ENCODE peak calls at places on chromosomes 11 and 22, in eight cellular contexts. One of them, this sample, is unnamed.

GRCh38 chr11:65077466-65077865 is 6.4 kb downstream of the CDCA5 start:
- DNase-seq in mucosa of descending colon: peak
- DNase-seq in BE2C: no peak
- DNase-seq in SK-N-SH: peak
- DNase-seq in GM10248: no peak
- DNase-seq in coronary artery: no peak
- DNase-seq in fibroblast of pulmonary artery: no peak
- DNase-seq in cardiac muscle cell: peak
- DNase-seq in this sample: peak

GRCh38 chr11:24078056-24078455 is 418.8 kb upstream of the LUZP2 start:
- DNase-seq in mucosa of descending colon: no peak
- DNase-seq in BE2C: no peak
- DNase-seq in SK-N-SH: no peak
- DNase-seq in GM10248: no peak
- DNase-seq in coronary artery: no peak
- DNase-seq in fibroblast of pulmonary artery: no peak
- DNase-seq in cardiac muscle cell: no peak
- DNase-seq in this sample: no peak

GRCh38 chr11:125070699-125071254 is 7.7 kb downstream of the SLC37A2 start:
- DNase-seq in mucosa of descending colon: peak
- DNase-seq in BE2C: no peak
- DNase-seq in SK-N-SH: no peak
- DNase-seq in GM10248: peak
- DNase-seq in coronary artery: peak
- DNase-seq in fibroblast of pulmonary artery: peak
- DNase-seq in cardiac muscle cell: no peak
- DNase-seq in this sample: no peak

GRCh38 chr11:23903044-23903704 is 593.7 kb upstream of the LUZP2 start:
- DNase-seq in mucosa of descending colon: no peak
- DNase-seq in BE2C: no peak
- DNase-seq in SK-N-SH: no peak
- DNase-seq in GM10248: no peak
- DNase-seq in coronary artery: no peak
- DNase-seq in fibroblast of pulmonary artery: peak
- DNase-seq in cardiac muscle cell: no peak
- DNase-seq in this sample: no peak

GRCh38 chr22:45976351-45977002 is 485 bp downstream of the WNT7B start:
- DNase-seq in mucosa of descending colon: no peak
- DNase-seq in BE2C: no peak
- DNase-seq in SK-N-SH: peak
- DNase-seq in GM10248: no peak
- DNase-seq in coronary artery: no peak
- DNase-seq in fibroblast of pulmonary artery: no peak
- DNase-seq in cardiac muscle cell: peak
- DNase-seq in this sample: no peak

GRCh38 chr22:20205964-20206708 is 55.3 kb upstream of the CCDC188 start:
- DNase-seq in mucosa of descending colon: peak
- DNase-seq in BE2C: no peak
- DNase-seq in SK-N-SH: no peak
- DNase-seq in GM10248: peak
- DNase-seq in coronary artery: no peak
- DNase-seq in fibroblast of pulmonary artery: peak
- DNase-seq in cardiac muscle cell: peak
- DNase-seq in this sample: peak

GRCh38 chr22:44676441-44677298 is 25.3 kb upstream of the PRR5 start:
- DNase-seq in mucosa of descending colon: peak
- DNase-seq in BE2C: peak
- DNase-seq in SK-N-SH: peak
- DNase-seq in GM10248: no peak
- DNase-seq in coronary artery: no peak
- DNase-seq in fibroblast of pulmonary artery: no peak
- DNase-seq in cardiac muscle cell: peak
- DNase-seq in this sample: no peak

GRCh38 chr22:43341565-43341964 is 1.6 kb downstream of the SCUBE1 start:
- DNase-seq in mucosa of descending colon: no peak
- DNase-seq in BE2C: no peak
- DNase-seq in SK-N-SH: no peak
- DNase-seq in GM10248: no peak
- DNase-seq in coronary artery: no peak
- DNase-seq in fibroblast of pulmonary artery: no peak
- DNase-seq in cardiac muscle cell: no peak
- DNase-seq in this sample: no peak

GRCh38 chr11:92249156-92249753 is 24.6 kb downstream of the FAT3 start:
- DNase-seq in mucosa of descending colon: no peak
- DNase-seq in BE2C: no peak
- DNase-seq in SK-N-SH: no peak
- DNase-seq in GM10248: no peak
- DNase-seq in coronary artery: no peak
- DNase-seq in fibroblast of pulmonary artery: no peak
- DNase-seq in cardiac muscle cell: no peak
- DNase-seq in this sample: no peak

GRCh38 chr11:46120361-46120710 is 918 bp downstream of the PHF21A start:
- DNase-seq in mucosa of descending colon: peak
- DNase-seq in BE2C: peak
- DNase-seq in SK-N-SH: no peak
- DNase-seq in GM10248: no peak
- DNase-seq in coronary artery: no peak
- DNase-seq in fibroblast of pulmonary artery: no peak
- DNase-seq in cardiac muscle cell: peak
- DNase-seq in this sample: peak

GRCh38 chr11:120527111-120527748 is 15.7 kb downstream of the GRIK4 start:
- DNase-seq in mucosa of descending colon: no peak
- DNase-seq in BE2C: peak
- DNase-seq in SK-N-SH: peak
- DNase-seq in GM10248: no peak
- DNase-seq in coronary artery: no peak
- DNase-seq in fibroblast of pulmonary artery: peak
- DNase-seq in cardiac muscle cell: no peak
- DNase-seq in this sample: peak

GRCh38 chr11:77069336-77069968 is 2.7 kb downstream of the CAPN5 start:
- DNase-seq in mucosa of descending colon: no peak
- DNase-seq in BE2C: no peak
- DNase-seq in SK-N-SH: no peak
- DNase-seq in GM10248: no peak
- DNase-seq in coronary artery: peak
- DNase-seq in fibroblast of pulmonary artery: no peak
- DNase-seq in cardiac muscle cell: no peak
- DNase-seq in this sample: no peak

GRCh38 chr11:68753300-68753699 is 2.0 kb upstream of the TESMIN start:
- DNase-seq in mucosa of descending colon: no peak
- DNase-seq in BE2C: no peak
- DNase-seq in SK-N-SH: no peak
- DNase-seq in GM10248: no peak
- DNase-seq in coronary artery: no peak
- DNase-seq in fibroblast of pulmonary artery: no peak
- DNase-seq in cardiac muscle cell: no peak
- DNase-seq in this sample: peak

GRCh38 chr11:74671520-74672196 is 59.6 kb downstream of the CHRDL2 start:
- DNase-seq in mucosa of descending colon: no peak
- DNase-seq in BE2C: no peak
- DNase-seq in SK-N-SH: no peak
- DNase-seq in GM10248: no peak
- DNase-seq in coronary artery: no peak
- DNase-seq in fibroblast of pulmonary artery: peak
- DNase-seq in cardiac muscle cell: no peak
- DNase-seq in this sample: no peak

GRCh38 chr11:130118636-130119387 is 40.8 kb upstream of the ST14 start:
- DNase-seq in mucosa of descending colon: no peak
- DNase-seq in BE2C: no peak
- DNase-seq in SK-N-SH: no peak
- DNase-seq in GM10248: peak
- DNase-seq in coronary artery: no peak
- DNase-seq in fibroblast of pulmonary artery: no peak
- DNase-seq in cardiac muscle cell: no peak
- DNase-seq in this sample: no peak

GRCh38 chr22:50306753-50307749 is at the start of gene PLXNB2:
- DNase-seq in mucosa of descending colon: peak
- DNase-seq in BE2C: peak
- DNase-seq in SK-N-SH: peak
- DNase-seq in GM10248: peak
- DNase-seq in coronary artery: no peak
- DNase-seq in fibroblast of pulmonary artery: peak
- DNase-seq in cardiac muscle cell: peak
- DNase-seq in this sample: peak

GRCh38 chr11:910589-911030 is at the start of gene CHID1:
- DNase-seq in mucosa of descending colon: peak
- DNase-seq in BE2C: peak
- DNase-seq in SK-N-SH: peak
- DNase-seq in GM10248: peak
- DNase-seq in coronary artery: peak
- DNase-seq in fibroblast of pulmonary artery: peak
- DNase-seq in cardiac muscle cell: peak
- DNase-seq in this sample: peak
- TF ChIP-seq CTCF in mucosa of descending colon: no peak
- TF ChIP-seq CTCF in BE2C: no peak
- TF ChIP-seq CTCF in SK-N-SH: no peak
- TF ChIP-seq CTCF in GM10248: peak
- TF ChIP-seq CTCF in coronary artery: no peak
- TF ChIP-seq CTCF in fibroblast of pulmonary artery: no peak
- TF ChIP-seq CTCF in cardiac muscle cell: no peak
- TF ChIP-seq CTCF in this sample: no peak

DNA sequence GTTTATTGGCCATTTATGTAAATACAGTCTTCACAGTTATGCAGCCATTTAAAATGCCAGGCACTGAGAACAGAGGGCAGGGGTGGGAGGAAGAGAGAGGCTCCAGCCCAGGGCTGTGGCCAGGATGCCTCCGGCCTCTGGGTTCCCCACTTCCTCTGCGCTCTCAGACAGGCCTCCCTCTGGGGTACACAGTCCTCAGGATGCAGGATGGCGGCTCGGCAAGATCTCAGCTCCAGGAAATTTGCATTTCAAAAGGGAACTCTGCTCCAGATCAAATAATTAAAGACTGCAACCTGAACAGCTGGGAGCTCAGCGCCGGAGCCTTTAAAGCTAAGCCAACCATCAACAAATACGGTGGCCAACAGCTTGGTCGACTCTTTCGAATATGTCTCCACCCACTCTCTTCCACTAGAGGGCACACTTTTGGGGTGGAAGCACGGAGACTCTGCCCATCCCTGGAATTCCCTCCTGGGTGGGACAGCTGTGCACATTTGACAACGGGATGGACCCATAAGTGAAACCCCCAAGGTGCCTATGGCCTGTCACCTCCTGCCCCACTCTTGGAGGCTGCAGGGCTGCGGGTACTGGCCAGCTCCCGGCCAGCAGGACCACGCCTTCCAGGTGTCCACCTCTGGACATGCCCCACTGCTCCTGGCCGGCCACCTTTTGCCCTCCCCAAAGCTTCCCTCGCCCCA is 1044.7 kb downstream of the BRD1 start:
- DNase-seq in mucosa of descending colon: no peak
- DNase-seq in BE2C: no peak
- DNase-seq in SK-N-SH: peak
- DNase-seq in GM10248: peak
- DNase-seq in coronary artery: peak
- DNase-seq in fibroblast of pulmonary artery: no peak
- DNase-seq in cardiac muscle cell: no peak
- DNase-seq in this sample: peak
- TF ChIP-seq CTCF in mucosa of descending colon: no peak
- TF ChIP-seq CTCF in BE2C: peak
- TF ChIP-seq CTCF in SK-N-SH: peak
- TF ChIP-seq CTCF in GM10248: no peak
- TF ChIP-seq CTCF in coronary artery: no peak
- TF ChIP-seq CTCF in fibroblast of pulmonary artery: no peak
- TF ChIP-seq CTCF in cardiac muscle cell: no peak
- TF ChIP-seq CTCF in this sample: peak

DNA sequence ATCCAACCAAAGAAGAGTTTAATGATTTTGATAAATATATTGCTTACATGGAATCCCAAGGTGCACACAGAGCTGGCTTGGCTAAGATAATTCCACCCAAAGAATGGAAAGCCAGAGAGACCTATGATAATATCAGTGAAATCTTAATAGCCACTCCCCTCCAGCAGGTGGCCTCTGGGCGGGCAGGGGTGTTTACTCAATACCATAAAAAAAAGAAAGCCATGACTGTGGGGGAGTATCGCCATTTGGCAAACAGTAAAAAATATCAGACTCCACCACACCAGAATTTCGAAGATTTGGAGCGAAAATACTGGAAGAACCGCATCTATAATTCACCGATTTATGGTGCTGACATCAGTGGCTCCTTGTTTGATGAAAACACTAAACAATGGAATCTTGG is 23.9 kb downstream of the KDM4D start:
- DNase-seq in mucosa of descending colon: no peak
- DNase-seq in BE2C: no peak
- DNase-seq in SK-N-SH: no peak
- DNase-seq in GM10248: no peak
- DNase-seq in coronary artery: no peak
- DNase-seq in fibroblast of pulmonary artery: no peak
- DNase-seq in cardiac muscle cell: no peak
- DNase-seq in this sample: no peak
- TF ChIP-seq CTCF in mucosa of descending colon: no peak
- TF ChIP-seq CTCF in BE2C: peak
- TF ChIP-seq CTCF in SK-N-SH: peak
- TF ChIP-seq CTCF in GM10248: no peak
- TF ChIP-seq CTCF in coronary artery: no peak
- TF ChIP-seq CTCF in fibroblast of pulmonary artery: no peak
- TF ChIP-seq CTCF in cardiac muscle cell: no peak
- TF ChIP-seq CTCF in this sample: no peak

GRCh38 chr11:17967661-17968060 is 45.2 kb downstream of the SERGEF start:
- DNase-seq in mucosa of descending colon: no peak
- DNase-seq in BE2C: no peak
- DNase-seq in SK-N-SH: no peak
- DNase-seq in GM10248: no peak
- DNase-seq in coronary artery: no peak
- DNase-seq in fibroblast of pulmonary artery: no peak
- DNase-seq in cardiac muscle cell: no peak
- DNase-seq in this sample: no peak

GRCh38 chr11:17976651-17977050 is 36.2 kb downstream of the SERGEF start:
- DNase-seq in mucosa of descending colon: no peak
- DNase-seq in BE2C: no peak
- DNase-seq in SK-N-SH: no peak
- DNase-seq in GM10248: no peak
- DNase-seq in coronary artery: no peak
- DNase-seq in fibroblast of pulmonary artery: no peak
- DNase-seq in cardiac muscle cell: no peak
- DNase-seq in this sample: peak

GRCh38 chr11:17974246-17974645 is 38.6 kb downstream of the SERGEF start:
- DNase-seq in mucosa of descending colon: no peak
- DNase-seq in BE2C: no peak
- DNase-seq in SK-N-SH: no peak
- DNase-seq in GM10248: no peak
- DNase-seq in coronary artery: no peak
- DNase-seq in fibroblast of pulmonary artery: no peak
- DNase-seq in cardiac muscle cell: no peak
- DNase-seq in this sample: peak

GRCh38 chr11:17968206-17968605 is 44.6 kb downstream of the SERGEF start:
- DNase-seq in mucosa of descending colon: no peak
- DNase-seq in BE2C: no peak
- DNase-seq in SK-N-SH: no peak
- DNase-seq in GM10248: no peak
- DNase-seq in coronary artery: no peak
- DNase-seq in fibroblast of pulmonary artery: no peak
- DNase-seq in cardiac muscle cell: no peak
- DNase-seq in this sample: no peak

DNA sequence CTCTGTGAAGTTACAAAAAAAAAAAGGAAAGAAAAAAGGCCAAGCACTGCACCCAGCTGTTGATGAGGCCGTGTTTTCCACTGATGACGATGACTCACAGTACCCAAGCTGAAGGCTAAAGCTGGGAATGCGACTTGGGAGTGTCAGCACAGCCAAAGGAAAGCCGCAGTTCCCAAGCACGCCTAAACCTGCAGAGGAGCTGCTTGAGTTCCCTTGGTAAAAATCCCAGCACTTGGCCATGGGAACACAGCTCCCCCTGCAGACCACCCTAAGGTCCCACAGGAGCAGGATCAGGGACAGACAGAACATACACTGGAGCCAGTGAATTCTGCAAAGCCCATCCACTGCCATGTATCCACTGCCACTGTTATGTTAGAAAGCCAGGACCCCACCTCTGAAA is 39.9 kb downstream of the SERGEF start:
- DNase-seq in mucosa of descending colon: no peak
- DNase-seq in BE2C: peak
- DNase-seq in SK-N-SH: peak
- DNase-seq in GM10248: no peak
- DNase-seq in coronary artery: no peak
- DNase-seq in fibroblast of pulmonary artery: peak
- DNase-seq in cardiac muscle cell: peak
- DNase-seq in this sample: peak
- TF ChIP-seq CTCF in mucosa of descending colon: no peak
- TF ChIP-seq CTCF in BE2C: peak
- TF ChIP-seq CTCF in SK-N-SH: peak
- TF ChIP-seq CTCF in GM10248: peak
- TF ChIP-seq CTCF in coronary artery: no peak
- TF ChIP-seq CTCF in fibroblast of pulmonary artery: peak
- TF ChIP-seq CTCF in cardiac muscle cell: peak
- TF ChIP-seq CTCF in this sample: peak